ENCODE peak calls at places on chromosomes 4 and X, in six cellular contexts. One of them, this sample, is unnamed. For H3K4me1, the result is how much of the 10 kb centered on the place peaks cover.

GRCh38 chrX:123990602-123991001 is 29.1 kb downstream of the STAG2 start:
- DNase-seq in OCI-LY7: no peak
- DNase-seq in left lung: no peak
- DNase-seq in heart left ventricle: no peak
- DNase-seq in neural progenitor cell: no peak
- DNase-seq in MM.1S: peak
- DNase-seq in this sample: no peak

GRCh38 chrX:79263550-79263949 is 103.6 kb downstream of the ITM2A start:
- DNase-seq in OCI-LY7: no peak
- DNase-seq in left lung: no peak
- DNase-seq in heart left ventricle: no peak
- DNase-seq in neural progenitor cell: no peak
- DNase-seq in MM.1S: no peak
- DNase-seq in this sample: no peak

GRCh38 chr4:84503495-84504437 is 4.7 kb upstream of the NKX6-1 start:
- DNase-seq in OCI-LY7: peak
- DNase-seq in left lung: no peak
- DNase-seq in heart left ventricle: no peak
- DNase-seq in neural progenitor cell: peak
- DNase-seq in MM.1S: peak
- DNase-seq in this sample: no peak

GRCh38 chr4:25694466-25694865 is 38.8 kb downstream of the SLC34A2 start:
- DNase-seq in OCI-LY7: no peak
- DNase-seq in left lung: no peak
- DNase-seq in heart left ventricle: no peak
- DNase-seq in neural progenitor cell: no peak
- DNase-seq in MM.1S: no peak
- DNase-seq in this sample: no peak

GRCh38 chr4:109977854-109978501 is 65.3 kb downstream of the EGF start:
- DNase-seq in OCI-LY7: peak
- DNase-seq in left lung: no peak
- DNase-seq in heart left ventricle: no peak
- DNase-seq in neural progenitor cell: peak
- DNase-seq in MM.1S: peak
- DNase-seq in this sample: no peak

GRCh38 chr4:139227729-139228404 is 50.8 kb upstream of the ELF2 start:
- DNase-seq in OCI-LY7: peak
- DNase-seq in left lung: no peak
- DNase-seq in heart left ventricle: no peak
- DNase-seq in neural progenitor cell: no peak
- DNase-seq in MM.1S: peak
- DNase-seq in this sample: no peak

GRCh38 chr4:11608992-11609391 is 180.3 kb upstream of the HS3ST1 start:
- DNase-seq in OCI-LY7: no peak
- DNase-seq in left lung: no peak
- DNase-seq in heart left ventricle: no peak
- DNase-seq in neural progenitor cell: no peak
- DNase-seq in MM.1S: no peak
- DNase-seq in this sample: no peak

GRCh38 chrX:46589977-46590723 is 16.6 kb downstream of the CHST7 start:
- DNase-seq in OCI-LY7: no peak
- DNase-seq in left lung: no peak
- DNase-seq in heart left ventricle: no peak
- DNase-seq in neural progenitor cell: no peak
- DNase-seq in MM.1S: no peak
- DNase-seq in this sample: no peak

GRCh38 chr4:121656269-121656641 is 40.5 kb downstream of the ANXA5 start:
- DNase-seq in OCI-LY7: peak
- DNase-seq in left lung: no peak
- DNase-seq in heart left ventricle: peak
- DNase-seq in neural progenitor cell: peak
- DNase-seq in MM.1S: peak
- DNase-seq in this sample: no peak

GRCh38 chr4:7909966-7910720 is 29.5 kb downstream of the AFAP1 start:
- DNase-seq in OCI-LY7: no peak
- DNase-seq in left lung: no peak
- DNase-seq in heart left ventricle: peak
- DNase-seq in neural progenitor cell: peak
- DNase-seq in MM.1S: no peak
- DNase-seq in this sample: no peak

GRCh38 chr4:48129307-48130014 is 4.6 kb downstream of the TXK start:
- DNase-seq in OCI-LY7: no peak
- DNase-seq in left lung: no peak
- DNase-seq in heart left ventricle: no peak
- DNase-seq in neural progenitor cell: no peak
- DNase-seq in MM.1S: no peak
- DNase-seq in this sample: no peak

GRCh38 chr4:64738240-64738639 is 329.0 kb upstream of the TECRL start:
- DNase-seq in OCI-LY7: no peak
- DNase-seq in left lung: no peak
- DNase-seq in heart left ventricle: no peak
- DNase-seq in neural progenitor cell: no peak
- DNase-seq in MM.1S: no peak
- DNase-seq in this sample: no peak

GRCh38 chr4:88969746-88970145 is 87.2 kb downstream of the FAM13A start:
- DNase-seq in OCI-LY7: no peak
- DNase-seq in left lung: no peak
- DNase-seq in heart left ventricle: no peak
- DNase-seq in neural progenitor cell: no peak
- DNase-seq in MM.1S: no peak
- DNase-seq in this sample: no peak

GRCh38 chr4:112075129-112075753 is 70.0 kb upstream of the FAM241A start:
- DNase-seq in OCI-LY7: peak
- DNase-seq in left lung: no peak
- DNase-seq in heart left ventricle: no peak
- DNase-seq in neural progenitor cell: peak
- DNase-seq in MM.1S: peak
- DNase-seq in this sample: no peak

GRCh38 chrX:103927633-103928032 is 34.8 kb upstream of the TMSB15B start:
- DNase-seq in OCI-LY7: no peak
- DNase-seq in left lung: no peak
- DNase-seq in heart left ventricle: no peak
- DNase-seq in neural progenitor cell: no peak
- DNase-seq in MM.1S: no peak
- DNase-seq in this sample: no peak

GRCh38 chr4:165711436-165711835 is 161.6 kb upstream of the TLL1 start:
- DNase-seq in OCI-LY7: no peak
- DNase-seq in left lung: no peak
- DNase-seq in heart left ventricle: peak
- DNase-seq in neural progenitor cell: no peak
- DNase-seq in MM.1S: no peak
- DNase-seq in this sample: no peak

GRCh38 chr4:87545052-87545451 is 15.9 kb upstream of the SPARCL1 start:
- DNase-seq in OCI-LY7: no peak
- DNase-seq in left lung: no peak
- DNase-seq in heart left ventricle: no peak
- DNase-seq in neural progenitor cell: no peak
- DNase-seq in MM.1S: no peak
- DNase-seq in this sample: no peak

GRCh38 chr4:152485726-152486276 is 50.1 kb downstream of the FBXW7 start:
- DNase-seq in OCI-LY7: no peak
- DNase-seq in left lung: no peak
- DNase-seq in heart left ventricle: no peak
- DNase-seq in neural progenitor cell: no peak
- DNase-seq in MM.1S: no peak
- DNase-seq in this sample: no peak

GRCh38 chrX:46865281-46865680 is 28.4 kb downstream of the RP2 start:
- DNase-seq in OCI-LY7: no peak
- DNase-seq in left lung: no peak
- DNase-seq in heart left ventricle: no peak
- DNase-seq in neural progenitor cell: no peak
- DNase-seq in MM.1S: no peak
- DNase-seq in this sample: no peak

GRCh38 chrX:107686792-107687191 is 58.5 kb downstream of the PRPS1 start:
- DNase-seq in OCI-LY7: no peak
- DNase-seq in left lung: no peak
- DNase-seq in heart left ventricle: no peak
- DNase-seq in neural progenitor cell: no peak
- DNase-seq in MM.1S: no peak
- DNase-seq in this sample: no peak

GRCh38 chrX:71998836-71999509 is 88.3 kb downstream of the NHSL2 start:
- DNase-seq in OCI-LY7: peak
- DNase-seq in left lung: no peak
- DNase-seq in heart left ventricle: no peak
- DNase-seq in neural progenitor cell: peak
- DNase-seq in MM.1S: peak
- DNase-seq in this sample: no peak

GRCh38 chr4:73421708-73422457 is 14.1 kb upstream of the AFP start:
- DNase-seq in OCI-LY7: no peak
- DNase-seq in left lung: no peak
- DNase-seq in heart left ventricle: no peak
- DNase-seq in neural progenitor cell: no peak
- DNase-seq in MM.1S: no peak
- DNase-seq in this sample: no peak

GRCh38 chrX:45001038-45001437 is 128.1 kb downstream of the KDM6A start:
- DNase-seq in OCI-LY7: no peak
- DNase-seq in left lung: no peak
- DNase-seq in heart left ventricle: no peak
- DNase-seq in neural progenitor cell: no peak
- DNase-seq in MM.1S: no peak
- DNase-seq in this sample: no peak

GRCh38 chr4:161714022-161714751 is 449.6 kb downstream of the FSTL5 start:
- DNase-seq in OCI-LY7: no peak
- DNase-seq in left lung: no peak
- DNase-seq in heart left ventricle: no peak
- DNase-seq in neural progenitor cell: no peak
- DNase-seq in MM.1S: no peak
- DNase-seq in this sample: no peak

GRCh38 chrX:19381326-19381725 is 37.6 kb downstream of the PDHA1 start:
- DNase-seq in OCI-LY7: no peak
- DNase-seq in left lung: no peak
- DNase-seq in heart left ventricle: no peak
- DNase-seq in neural progenitor cell: no peak
- DNase-seq in MM.1S: no peak
- DNase-seq in this sample: no peak

GRCh38 chr4:21765810-21766407 is 182.7 kb downstream of the KCNIP4 start:
- DNase-seq in OCI-LY7: peak
- DNase-seq in left lung: no peak
- DNase-seq in heart left ventricle: no peak
- DNase-seq in neural progenitor cell: peak
- DNase-seq in MM.1S: peak
- DNase-seq in this sample: no peak

GRCh38 chr4:59247032-59247431 is 1953.1 kb upstream of the ADGRL3 start:
- DNase-seq in OCI-LY7: peak
- DNase-seq in left lung: no peak
- DNase-seq in heart left ventricle: no peak
- DNase-seq in neural progenitor cell: no peak
- DNase-seq in MM.1S: peak
- DNase-seq in this sample: no peak

GRCh38 chrX:11836284-11836683 is 78.2 kb downstream of the MSL3 start:
- DNase-seq in OCI-LY7: no peak
- DNase-seq in left lung: no peak
- DNase-seq in heart left ventricle: no peak
- DNase-seq in neural progenitor cell: no peak
- DNase-seq in MM.1S: no peak
- DNase-seq in this sample: no peak

GRCh38 chr4:82905205-82905604 is 4.7 kb downstream of the THAP9 start:
- DNase-seq in OCI-LY7: no peak
- DNase-seq in left lung: no peak
- DNase-seq in heart left ventricle: no peak
- DNase-seq in neural progenitor cell: no peak
- DNase-seq in MM.1S: peak
- DNase-seq in this sample: no peak

DNA sequence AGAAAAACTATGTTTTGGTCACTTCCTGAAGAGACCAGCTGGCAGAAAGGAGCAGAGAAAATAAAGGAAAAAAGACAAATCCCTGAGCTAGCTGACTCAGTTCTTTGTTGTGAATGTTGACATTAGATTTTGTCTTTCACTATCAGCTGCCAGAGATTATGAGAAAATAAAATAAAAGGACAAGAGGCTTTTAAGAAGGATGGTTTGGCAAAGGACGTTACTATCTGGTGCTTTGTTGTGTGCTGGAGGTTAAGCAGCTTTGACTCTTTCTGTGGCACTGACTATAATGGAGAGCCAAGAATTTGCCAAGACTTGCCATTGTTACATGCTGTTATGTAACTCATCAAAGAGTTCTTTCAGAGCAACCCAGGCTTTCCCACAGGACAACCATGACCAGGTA is 12.1 kb downstream of the ASB5 start:
- DNase-seq in OCI-LY7: no peak
- DNase-seq in left lung: no peak
- DNase-seq in heart left ventricle: no peak
- DNase-seq in neural progenitor cell: peak
- DNase-seq in MM.1S: no peak
- DNase-seq in this sample: no peak
- H3K4me1 ChIP-seq in OCI-LY7: under half
- H3K4me1 ChIP-seq in left lung: under half
- H3K4me1 ChIP-seq in heart left ventricle: under half
- H3K4me1 ChIP-seq in neural progenitor cell: under half
- H3K4me1 ChIP-seq in MM.1S: under half
- H3K4me1 ChIP-seq in this sample: under half

GRCh38 chr4:1490906-1491629 is 84.8 kb upstream of the NKX1-1 start:
- DNase-seq in OCI-LY7: no peak
- DNase-seq in left lung: peak
- DNase-seq in heart left ventricle: peak
- DNase-seq in neural progenitor cell: no peak
- DNase-seq in MM.1S: no peak
- DNase-seq in this sample: peak
- H3K27ac ChIP-seq in OCI-LY7: no peak
- H3K27ac ChIP-seq in left lung: no peak
- H3K27ac ChIP-seq in heart left ventricle: no peak
- H3K27ac ChIP-seq in neural progenitor cell: no peak
- H3K27ac ChIP-seq in MM.1S: no peak
- H3K27ac ChIP-seq in this sample: no peak

GRCh38 chr4:184441461-184442392 is 32.6 kb downstream of the IRF2 start:
- DNase-seq in OCI-LY7: no peak
- DNase-seq in left lung: no peak
- DNase-seq in heart left ventricle: no peak
- DNase-seq in neural progenitor cell: no peak
- DNase-seq in MM.1S: no peak
- DNase-seq in this sample: no peak

GRCh38 chr4:184444215-184444952 is 30.0 kb downstream of the IRF2 start:
- DNase-seq in OCI-LY7: no peak
- DNase-seq in left lung: no peak
- DNase-seq in heart left ventricle: no peak
- DNase-seq in neural progenitor cell: no peak
- DNase-seq in MM.1S: no peak
- DNase-seq in this sample: no peak

GRCh38 chr4:184444953-184445309 is 29.4 kb downstream of the IRF2 start:
- DNase-seq in OCI-LY7: no peak
- DNase-seq in left lung: peak
- DNase-seq in heart left ventricle: no peak
- DNase-seq in neural progenitor cell: no peak
- DNase-seq in MM.1S: no peak
- DNase-seq in this sample: no peak

GRCh38 chr4:184440593-184441358 is 33.6 kb downstream of the IRF2 start:
- DNase-seq in OCI-LY7: no peak
- DNase-seq in left lung: no peak
- DNase-seq in heart left ventricle: no peak
- DNase-seq in neural progenitor cell: no peak
- DNase-seq in MM.1S: no peak
- DNase-seq in this sample: no peak

GRCh38 chr4:184443318-184443717 is 31.0 kb downstream of the IRF2 start:
- DNase-seq in OCI-LY7: no peak
- DNase-seq in left lung: no peak
- DNase-seq in heart left ventricle: no peak
- DNase-seq in neural progenitor cell: no peak
- DNase-seq in MM.1S: no peak
- DNase-seq in this sample: no peak
- H3K4me1 ChIP-seq in OCI-LY7: under half
- H3K4me1 ChIP-seq in left lung: under half
- H3K4me1 ChIP-seq in heart left ventricle: half or more
- H3K4me1 ChIP-seq in neural progenitor cell: under half
- H3K4me1 ChIP-seq in MM.1S: under half
- H3K4me1 ChIP-seq in this sample: half or more

GRCh38 chr4:182143086-182143821 is 99.9 kb upstream of the TENM3 start:
- DNase-seq in OCI-LY7: no peak
- DNase-seq in left lung: no peak
- DNase-seq in heart left ventricle: no peak
- DNase-seq in neural progenitor cell: peak
- DNase-seq in MM.1S: no peak
- DNase-seq in this sample: peak
- H3K27ac ChIP-seq in OCI-LY7: no peak
- H3K27ac ChIP-seq in left lung: no peak
- H3K27ac ChIP-seq in heart left ventricle: no peak
- H3K27ac ChIP-seq in neural progenitor cell: no peak
- H3K27ac ChIP-seq in MM.1S: no peak
- H3K27ac ChIP-seq in this sample: no peak

This sample was measured in psoas muscle.